ENCODE peak calls at places on chromosomes 4 and X, in seven cellular contexts. N is breast epithelium, C is K562, Z is prostate gland, X is HCT116, D is IMR-90, T is ovary. L is an unnamed sample.

GRCh38 chr4:6703786-6704185 is 5.9 kb downstream of the MRFAP1L1 start:
- DNase-seq in N (no peak), C (no peak), Z (no peak), X (no peak), D (peak), T (no peak), L (no peak)

GRCh38 chr4:65665951-65666523 is 4.3 kb downstream of the EPHA5 start:
- DNase-seq in N (no peak), C (no peak), Z (no peak), X (no peak), D (no peak), T (no peak), L (no peak)

GRCh38 chr4:70969076-70969475 is 24.4 kb upstream of the DCK start:
- DNase-seq in N (no peak), C (no peak), Z (no peak), X (no peak), D (no peak), T (no peak), L (no peak)

GRCh38 chr4:65340382-65341109 is 329.7 kb downstream of the EPHA5 start:
- DNase-seq in N (no peak), C (no peak), Z (no peak), X (no peak), D (no peak), T (no peak), L (no peak)

GRCh38 chr4:2799971-2800690 is 7.2 kb downstream of the SH3BP2 start:
- DNase-seq in N (no peak), C (no peak), Z (no peak), X (no peak), D (no peak), T (peak), L (no peak)

GRCh38 chr4:140300271-140300970 is 73.0 kb upstream of the SCOC start:
- DNase-seq in N (peak), C (no peak), Z (no peak), X (peak), D (peak), T (no peak), L (peak)

GRCh38 chrX:34918856-34919255 is 23.7 kb upstream of the FAM47B start:
- DNase-seq in N (no peak), C (peak), Z (peak), X (no peak), D (peak), T (no peak), L (peak)

GRCh38 chr4:43587746-43588145 is 695.2 kb downstream of the GRXCR1 start:
- DNase-seq in N (no peak), C (no peak), Z (no peak), X (no peak), D (no peak), T (no peak), L (no peak)

DNA sequence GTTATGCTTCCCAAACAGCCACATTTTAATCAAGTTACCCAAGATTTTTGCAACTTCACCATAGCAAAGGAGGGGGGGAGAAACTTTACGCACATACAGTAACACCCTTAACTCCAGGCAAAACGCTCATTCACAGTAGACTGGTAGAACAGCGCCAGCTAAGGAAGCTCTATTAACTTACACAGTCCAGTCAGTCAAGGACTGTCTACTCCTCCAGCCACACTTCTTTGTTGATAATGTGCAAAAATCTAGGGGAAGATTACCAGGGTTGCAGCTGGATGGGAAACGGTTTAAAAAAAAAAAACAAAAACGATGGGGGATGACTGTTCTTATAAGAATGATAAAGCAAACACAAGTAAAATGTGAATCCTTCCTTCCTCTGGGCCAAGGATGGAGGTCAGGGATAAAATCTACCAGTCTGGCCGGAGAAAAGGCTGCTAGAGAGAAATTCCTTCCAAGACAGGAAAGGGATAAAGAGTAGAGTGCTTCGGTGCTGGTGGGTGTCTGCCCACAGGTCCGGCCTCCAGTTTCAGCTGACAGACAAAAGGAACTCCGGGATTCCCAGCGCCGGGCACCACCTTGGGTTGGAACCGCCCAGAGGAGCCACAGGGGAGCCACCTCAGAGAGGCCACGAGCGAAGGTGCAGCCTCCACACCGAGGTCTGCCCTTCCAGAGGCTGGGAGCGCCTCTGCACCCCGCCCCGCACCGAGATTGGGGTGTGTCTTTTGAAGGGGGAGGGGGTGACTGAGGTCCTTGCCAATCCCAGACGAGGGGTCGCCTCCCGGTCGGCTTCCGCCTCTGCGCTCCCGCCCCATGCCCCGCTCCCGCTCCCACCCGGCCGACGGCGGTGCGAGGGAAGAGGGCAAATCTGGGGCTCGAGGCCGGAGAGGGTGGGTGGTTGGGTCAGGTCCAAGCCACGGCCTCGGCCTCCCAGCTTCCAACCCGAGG is 789 bp downstream of the ANKRD50 start:
- DNase-seq in N (peak), C (peak), Z (peak), X (peak), D (peak), T (no peak), L (peak)
- TF ChIP-seq POLR2A in N (no peak), C (no peak), Z (peak), X (no peak), D (peak), T (no peak), L (no peak)

GRCh38 chrX:138929905-138930304 is 218.4 kb upstream of the FGF13 start:
- DNase-seq in N (no peak), C (peak), Z (no peak), X (no peak), D (no peak), T (no peak), L (no peak)
- H3K4me3 ChIP-seq in N (no peak), C (no peak), Z (no peak), X (no peak), D (no peak), T (no peak), L (no peak)

GRCh38 chr4:76585897-76586360 is 150.9 kb downstream of the SHROOM3 start:
- DNase-seq in N (peak), C (peak), Z (peak), X (peak), D (no peak), T (peak), L (peak)
- TF ChIP-seq POLR2A in N (peak), C (no peak), Z (peak), X (no peak), D (no peak), T (no peak), L (no peak)

DNA sequence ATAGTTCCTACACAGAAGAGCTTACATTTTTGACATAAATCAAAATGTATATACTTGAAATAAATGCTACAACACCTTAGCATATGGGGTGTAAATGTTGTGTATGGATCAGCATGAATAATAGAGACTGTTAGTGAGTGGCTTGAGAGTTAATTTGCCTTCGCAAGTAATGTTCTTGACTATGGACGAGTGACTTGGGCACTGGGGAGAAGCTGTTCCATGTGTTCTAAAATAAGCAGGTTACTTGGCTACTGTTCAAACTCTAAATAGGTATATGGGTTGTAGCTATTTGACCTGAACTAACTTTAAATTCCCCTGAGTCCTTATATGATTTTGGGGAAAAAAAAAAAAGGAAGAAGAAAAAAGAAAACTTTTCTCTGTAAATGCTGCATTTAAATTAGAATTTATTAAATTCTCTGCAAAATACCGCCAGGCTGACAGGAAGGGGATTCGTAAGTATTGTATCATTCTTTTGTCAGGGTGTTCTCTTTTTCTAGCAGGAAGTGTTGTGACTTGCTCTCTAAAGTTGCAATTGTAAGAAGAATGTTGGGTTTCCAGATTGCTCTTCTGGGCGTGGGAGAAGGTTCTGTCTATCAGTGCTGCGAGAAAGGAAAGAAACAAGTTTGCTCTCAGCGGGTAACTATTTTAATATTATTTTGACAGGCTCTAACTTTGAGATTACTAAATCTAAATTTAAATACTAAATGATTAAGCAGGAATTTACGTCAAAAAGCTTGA is 32.2 kb downstream of the PLS3 start:
- DNase-seq in N (no peak), C (no peak), Z (peak), X (no peak), D (peak), T (no peak), L (peak)
- H3K4me3 ChIP-seq in N (peak), C (no peak), Z (no peak), X (no peak), D (peak), T (no peak), L (no peak)

GRCh38 chrX:48741834-48742233 is 19.7 kb upstream of the GLOD5 start:
- DNase-seq in N (no peak), C (no peak), Z (no peak), X (no peak), D (no peak), T (no peak), L (peak)

GRCh38 chrX:48736878-48737212 is 24.7 kb upstream of the GLOD5 start:
- DNase-seq in N (no peak), C (no peak), Z (no peak), X (no peak), D (no peak), T (no peak), L (no peak)

GRCh38 chrX:48737940-48738339 is 23.6 kb upstream of the GLOD5 start:
- DNase-seq in N (no peak), C (peak), Z (no peak), X (no peak), D (no peak), T (no peak), L (no peak)

GRCh38 chrX:48736303-48736702 is 25.2 kb upstream of the GLOD5 start:
- DNase-seq in N (no peak), C (no peak), Z (no peak), X (no peak), D (no peak), T (no peak), L (no peak)

GRCh38 chrX:48737213-48737938 is 24.2 kb upstream of the GLOD5 start:
- DNase-seq in N (peak), C (peak), Z (peak), X (peak), D (peak), T (peak), L (peak)
- TF ChIP-seq POLR2A in N (peak), C (peak), Z (no peak), X (peak), D (peak), T (peak), L (no peak)

DNA sequence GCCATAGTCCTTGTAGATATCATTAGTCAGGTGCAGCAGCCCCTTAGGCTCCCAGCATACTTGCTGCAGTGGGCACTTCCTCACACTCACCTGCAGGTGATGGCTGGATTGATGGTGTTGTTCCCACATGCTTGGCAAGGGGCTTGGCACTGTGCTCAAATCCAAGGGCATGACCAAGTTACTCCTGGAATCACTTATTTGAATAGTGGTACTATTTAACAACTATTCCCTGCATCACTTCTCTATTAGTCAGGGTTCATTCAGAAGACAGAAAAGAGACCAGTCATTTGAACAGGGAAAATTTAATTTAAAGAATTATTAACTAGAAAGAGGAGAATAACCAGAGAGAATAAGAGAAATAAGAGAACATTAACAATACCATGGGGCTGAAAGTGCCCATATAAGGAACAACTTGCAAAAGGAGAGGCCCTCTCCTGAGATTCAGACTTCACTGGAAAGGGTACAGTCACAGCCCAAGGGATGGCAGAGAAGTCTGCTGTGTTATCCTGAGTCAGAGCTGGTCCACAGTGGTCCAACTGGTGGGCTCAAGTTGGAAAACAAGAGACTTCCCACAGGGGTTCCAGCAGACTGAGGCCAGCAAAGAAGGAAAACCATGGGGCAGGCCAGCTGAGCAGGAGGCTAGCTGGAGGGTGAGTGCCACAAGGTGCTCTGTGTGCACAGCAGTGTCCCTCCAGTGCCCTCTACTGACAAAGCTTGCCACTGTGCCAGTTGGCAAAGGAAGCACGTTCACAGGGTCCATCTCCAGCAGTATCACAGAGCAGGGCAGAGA is 9.8 kb downstream of the SPP1 start:
- DNase-seq in N (no peak), C (no peak), Z (no peak), X (peak), D (peak), T (no peak), L (peak)
- H3K4me3 ChIP-seq in N (no peak), C (no peak), Z (no peak), X (no peak), D (no peak), T (no peak), L (no peak)

DNA sequence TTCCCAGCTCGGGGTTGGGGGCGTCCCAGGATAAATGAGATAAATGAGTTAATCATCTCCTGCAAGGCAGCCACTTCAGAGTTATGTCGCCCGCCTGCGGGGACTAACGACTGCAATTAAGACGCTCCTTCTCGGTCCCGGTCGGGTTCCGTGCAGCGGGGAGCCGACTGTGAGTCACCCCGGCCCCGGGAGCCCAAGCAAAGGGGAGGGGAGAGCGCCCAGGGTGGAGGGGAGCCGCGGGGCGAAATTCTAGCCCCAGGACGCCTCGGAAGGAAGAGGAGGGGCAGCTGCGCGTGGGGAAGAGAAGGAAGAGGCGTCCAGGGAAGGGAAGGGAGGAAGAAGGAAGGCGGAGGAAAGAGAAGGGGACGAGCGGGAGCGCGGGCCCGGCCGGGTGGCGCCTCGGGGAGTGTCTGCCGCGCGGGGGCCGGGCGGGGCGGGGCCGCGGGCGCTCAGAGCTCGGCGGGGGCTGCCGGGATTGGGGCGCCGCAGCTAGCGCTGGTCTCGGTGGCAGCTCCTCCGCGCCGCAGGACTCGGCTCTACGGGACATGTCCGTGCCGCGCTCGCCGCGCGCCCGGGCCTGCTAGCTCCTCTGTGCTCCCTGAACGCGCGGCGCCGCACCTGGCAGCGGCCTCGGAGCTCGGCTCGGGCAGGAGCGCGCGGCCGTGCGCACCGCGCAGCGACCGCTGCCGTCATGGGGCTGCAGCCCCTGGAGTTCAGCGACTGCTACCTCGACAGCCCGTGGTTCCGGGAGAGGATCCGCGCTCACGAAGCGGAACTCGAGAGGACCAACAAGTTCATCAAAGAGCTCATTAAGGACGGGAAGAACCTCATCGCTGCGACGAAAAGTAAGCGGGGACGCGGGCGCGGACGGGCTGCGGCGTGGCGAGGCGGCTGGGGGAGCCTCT is at the start of gene ARHGAP10:
- DNase-seq in N (peak), C (peak), Z (peak), X (no peak), D (peak), T (peak), L (peak)
- TF ChIP-seq POLR2A in N (no peak), C (no peak), Z (peak), X (peak), D (peak), T (peak), L (peak)

DNA sequence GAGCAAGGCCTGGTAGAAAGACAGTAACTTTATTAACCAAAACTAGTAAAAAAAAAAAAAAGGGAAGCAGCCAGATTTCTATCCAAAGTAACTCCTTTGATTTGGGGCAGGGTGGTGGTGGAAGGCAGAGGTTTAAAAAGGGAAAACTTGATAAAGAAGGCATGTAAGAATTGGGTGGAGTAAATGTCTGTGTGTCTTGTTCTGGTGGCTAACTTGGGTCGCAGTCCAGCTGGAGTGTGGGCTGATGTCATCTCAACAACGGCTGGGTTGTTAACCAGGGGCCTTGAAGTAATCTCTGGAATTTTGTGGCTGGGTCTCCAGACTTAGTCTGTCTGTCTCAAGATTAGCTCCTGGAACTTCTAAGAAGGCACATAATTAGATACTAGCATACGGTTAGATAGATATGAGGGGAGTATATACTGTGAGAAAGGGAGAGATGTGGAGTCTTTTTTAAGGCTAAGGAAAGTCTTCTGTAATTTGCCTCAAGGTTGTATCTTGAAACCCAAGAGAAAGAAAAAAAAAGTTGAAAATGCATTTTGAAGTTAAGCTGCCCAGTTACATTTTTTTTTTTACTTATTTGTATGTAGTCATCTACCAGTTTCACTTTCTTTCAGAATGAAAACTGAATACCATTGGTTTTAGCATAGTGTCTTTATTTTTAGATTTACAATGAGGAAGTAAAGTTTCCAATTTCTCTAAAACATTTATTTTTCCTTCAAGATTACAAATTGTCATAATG is 48.3 kb downstream of the MTHFD2L start:
- DNase-seq in N (no peak), C (peak), Z (no peak), X (no peak), D (peak), T (no peak), L (peak)
- H3K4me3 ChIP-seq in N (no peak), C (no peak), Z (no peak), X (no peak), D (no peak), T (no peak), L (no peak)

L was measured in testis.